ENCODE peak calls at places on chromosome 5, in five cellular contexts. E, O, X, Z and P are unnamed samples.

GRCh38 chr5:90843443-90843842 is 284.8 kb downstream of the ADGRV1 start:
- DNase-seq in E (no peak), O (no peak), X (peak; percentile 7), Z (no peak), P (no peak)

GRCh38 chr5:14628346-14628745 is 36.2 kb upstream of the OTULIN start:
- DNase-seq in E (peak; percentile 40), O (peak; percentile 63), X (peak; percentile 49), Z (no peak), P (peak; percentile 25)

GRCh38 chr5:123283031-123283430 is 140.2 kb downstream of the CEP120 start:
- DNase-seq in E (no peak), O (no peak), X (no peak), Z (peak; percentile 18), P (no peak)

GRCh38 chr5:543755-544674 is 19.8 kb upstream of the SLC9A3 start:
- DNase-seq in E (no peak), O (peak; percentile 75), X (no peak), Z (no peak), P (no peak)

GRCh38 chr5:172365948-172366608 is 82.5 kb upstream of the UBTD2 start:
- DNase-seq in E (no peak), O (no peak), X (no peak), Z (no peak), P (no peak)

GRCh38 chr5:141604318-141604717 is 14.5 kb downstream of the DIAPH1 start:
- DNase-seq in E (peak; percentile 93), O (peak; percentile 48), X (peak; percentile 95), Z (peak; percentile 18), P (peak; percentile 81)

GRCh38 chr5:157930710-157931109 is 71.8 kb upstream of the CLINT1 start:
- DNase-seq in E (no peak), O (peak; percentile 82), X (no peak), Z (no peak), P (no peak)

GRCh38 chr5:1507016-1507375 is 16.8 kb downstream of the LPCAT1 start:
- DNase-seq in E (no peak), O (no peak), X (no peak), Z (no peak), P (no peak)

GRCh38 chr5:131430794-131431193 is 166.9 kb downstream of the CDC42SE2 start:
- DNase-seq in E (no peak), O (no peak), X (peak; percentile 5), Z (no peak), P (no peak)

GRCh38 chr5:82387041-82387818 is 109.1 kb upstream of the RPS23 start:
- DNase-seq in E (no peak), O (peak; percentile 18), X (peak; percentile 38), Z (peak; percentile 7), P (peak; percentile 88)

GRCh38 chr5:126877569-126877968 is 100.6 kb downstream of the LMNB1 start:
- DNase-seq in E (no peak), O (no peak), X (no peak), Z (no peak), P (no peak)

GRCh38 chr5:110386782-110387181 is 339.7 kb downstream of the TMEM232 start:
- DNase-seq in E (no peak), O (no peak), X (peak; percentile 87), Z (peak; percentile 11), P (peak; percentile 32)

GRCh38 chr5:178832618-178833201 is 27.0 kb upstream of the ZNF354B start:
- DNase-seq in E (no peak), O (no peak), X (no peak), Z (peak; percentile 31), P (no peak)

GRCh38 chr5:134086943-134087305 is 27.6 kb upstream of the TCF7 start:
- DNase-seq in E (no peak), O (no peak), X (no peak), Z (no peak), P (no peak)

GRCh38 chr5:31346896-31347557 is 153.5 kb downstream of the CDH6 start:
- DNase-seq in E (peak; percentile 23), O (no peak), X (peak; percentile 40), Z (no peak), P (no peak)

GRCh38 chr5:51386916-51387853 is 3.9 kb downstream of the ISL1 start:
- DNase-seq in E (no peak), O (no peak), X (no peak), Z (no peak), P (no peak)

GRCh38 chr5:167602077-167602476 is 689.4 kb upstream of the WWC1 start:
- DNase-seq in E (no peak), O (no peak), X (no peak), Z (no peak), P (no peak)

GRCh38 chr5:170974487-170974886 is 112.7 kb downstream of the RANBP17 start:
- DNase-seq in E (no peak), O (no peak), X (no peak), Z (no peak), P (no peak)

GRCh38 chr5:68962632-68963484 is 131.0 kb upstream of the SLC30A5 start:
- DNase-seq in E (peak; percentile 48), O (peak; percentile 65), X (peak; percentile 56), Z (peak; percentile 73), P (peak; percentile 68)

GRCh38 chr5:54860321-54860720 is 125.1 kb downstream of the ESM1 start:
- DNase-seq in E (peak; percentile 9), O (no peak), X (peak; percentile 64), Z (no peak), P (no peak)

GRCh38 chr5:126513703-126514102 is 81.3 kb downstream of the ALDH7A1 start:
- DNase-seq in E (no peak), O (no peak), X (no peak), Z (no peak), P (no peak)

GRCh38 chr5:61416010-61416409 is 84.0 kb downstream of the ZSWIM6 start:
- DNase-seq in E (peak; percentile 67), O (no peak), X (no peak), Z (no peak), P (peak; percentile 15)

GRCh38 chr5:149638546-149639241 is 57.4 kb downstream of the ARHGEF37 start:
- DNase-seq in E (no peak), O (no peak), X (no peak), Z (no peak), P (no peak)

GRCh38 chr5:156326718-156327259 is at the start of gene SGCD:
- DNase-seq in E (no peak), O (peak; percentile 54), X (peak; percentile 87), Z (peak; percentile 86), P (no peak)

GRCh38 chr5:120848883-120849282 is 384.8 kb downstream of the PRR16 start:
- DNase-seq in E (no peak), O (no peak), X (no peak), Z (no peak), P (no peak)

GRCh38 chr5:86880785-86881492 is 263.2 kb downstream of the COX7C start:
- DNase-seq in E (peak; percentile 64), O (peak; percentile 44), X (peak; percentile 75), Z (peak; percentile 85), P (peak; percentile 54)

GRCh38 chr5:61307611-61308010 is 24.4 kb upstream of the ZSWIM6 start:
- DNase-seq in E (no peak), O (no peak), X (no peak), Z (no peak), P (no peak)

GRCh38 chr5:135930029-135930948 is 24.5 kb downstream of the LECT2 start:
- DNase-seq in E (no peak), O (no peak), X (no peak), Z (peak; percentile 55), P (peak; percentile 8)

GRCh38 chr5:179796877-179797608 is 3.3 kb downstream of the LTC4S start:
- DNase-seq in E (peak; percentile 16), O (no peak), X (no peak), Z (no peak), P (no peak)

GRCh38 chr5:176319827-176320554 is 41.6 kb downstream of the KIAA1191 start:
- DNase-seq in E (no peak), O (no peak), X (peak; percentile 27), Z (peak; percentile 50), P (no peak)

GRCh38 chr5:6545770-6546690 is 86.8 kb downstream of the NSUN2 start:
- DNase-seq in E (no peak), O (no peak), X (no peak), Z (peak; percentile 27), P (no peak)

GRCh38 chr5:149887622-149888183 is 56.9 kb downstream of the PDE6A start:
- DNase-seq in E (peak; percentile 36), O (peak; percentile 20), X (peak; percentile 94), Z (no peak), P (peak; percentile 83)

GRCh38 chr5:34583167-34583566 is 73.0 kb upstream of the RAI14 start:
- DNase-seq in E (peak; percentile 21), O (no peak), X (no peak), Z (no peak), P (no peak)

GRCh38 chr5:61604626-61605025 is 272.6 kb downstream of the ZSWIM6 start:
- DNase-seq in E (peak; percentile 71), O (no peak), X (no peak), Z (no peak), P (no peak)

GRCh38 chr5:2007437-2007905 is 124.7 kb upstream of the IRX4 start:
- DNase-seq in E (no peak), O (no peak), X (no peak), Z (no peak), P (no peak)